ENCODE peak calls at places on chromosomes 5 and 9, in seven cellular contexts. V is fibroblast of lung; C is AG04449; X is upper lobe of right lung; N is CD8-positive, alpha-beta T cell; L is B cell; H is type B pancreatic cell. M is an unnamed sample.

GRCh38 chr5:89580976-89581375 is 698.0 kb upstream of the MEF2C start:
- DNase-seq in V (no peak), C (no peak), X (no peak), N (no peak), L (no peak), H (no peak), M (no peak)

GRCh38 chr9:91100878-91101450 is 260.8 kb downstream of the AUH start:
- DNase-seq in V (no peak), C (no peak), X (no peak), N (no peak), L (no peak), H (no peak), M (peak; percentile 66)

GRCh38 chr5:169494383-169495251 is 89.0 kb upstream of the SPDL1 start:
- DNase-seq in V (peak; percentile 16), C (no peak), X (no peak), N (no peak), L (no peak), H (no peak), M (no peak)

GRCh38 chr9:37422289-37423104 is at the start of gene GRHPR:
- DNase-seq in V (peak; percentile 71), C (no peak), X (peak; percentile 97), N (peak; percentile 82), L (peak; percentile 92), H (peak; percentile 88), M (peak; percentile 67)

GRCh38 chr9:4640027-4640426 is 22.1 kb upstream of the PLPP6 start:
- DNase-seq in V (no peak), C (no peak), X (no peak), N (peak; percentile 34), L (no peak), H (no peak), M (peak; percentile 38)

GRCh38 chr5:21919417-21920022 is 933.6 kb downstream of the CDH12 start:
- DNase-seq in V (peak; percentile 25), C (no peak), X (no peak), N (no peak), L (peak; percentile 9), H (no peak), M (peak; percentile 52)

GRCh38 chr5:125372694-125373621 is 626.5 kb upstream of the ZNF608 start:
- DNase-seq in V (peak; percentile 81), C (peak; percentile 17), X (no peak), N (no peak), L (no peak), H (no peak), M (peak; percentile 59)

GRCh38 chr9:104961238-104961637 is 33.3 kb upstream of the ABCA1 start:
- DNase-seq in V (peak; percentile 58), C (no peak), X (no peak), N (peak; percentile 4), L (no peak), H (no peak), M (peak; percentile 61)

GRCh38 chr5:180673371-180674252 is 24.2 kb upstream of the FLT4 start:
- DNase-seq in V (no peak), C (no peak), X (no peak), N (no peak), L (no peak), H (no peak), M (no peak)

GRCh38 chr9:36276840-36277239 is 18.6 kb upstream of the GNE start:
- DNase-seq in V (peak; percentile 90), C (peak; percentile 42), X (no peak), N (no peak), L (no peak), H (no peak), M (peak; percentile 84)

DNA sequence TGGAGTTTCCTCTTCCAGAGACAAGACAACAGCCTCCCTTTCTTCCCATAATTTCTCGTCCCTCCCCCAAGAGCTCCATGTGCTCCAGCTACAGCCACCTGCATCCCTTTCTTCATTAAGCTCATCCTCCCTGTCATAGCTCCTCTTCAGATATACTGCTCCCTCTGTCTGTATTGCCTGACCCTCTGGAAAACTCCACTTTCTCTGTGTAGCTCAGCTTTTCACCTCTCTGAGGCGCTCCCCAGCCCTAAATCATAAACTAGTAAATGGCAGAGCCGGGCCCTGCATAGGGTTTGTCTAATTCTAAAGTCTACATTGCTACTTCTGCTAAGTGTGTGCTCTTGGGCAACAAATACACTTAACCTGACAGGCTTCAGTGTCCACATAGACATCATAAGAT is 8.8 kb upstream of the PLIN2 start:
- DNase-seq in V (no peak), C (no peak), X (no peak), N (no peak), L (no peak), H (no peak), M (no peak)
- TF ChIP-seq CTCF in V (no peak), C (no peak), X (no peak), N (no peak), L (no peak), H (no peak), M (no peak)

GRCh38 chr5:82109013-82109412 is 137.2 kb downstream of the ATG10 start:
- DNase-seq in V (no peak), C (no peak), X (no peak), N (no peak), L (no peak), H (no peak), M (no peak)

GRCh38 chr5:82106806-82107205 is 135.0 kb downstream of the ATG10 start:
- DNase-seq in V (no peak), C (no peak), X (no peak), N (no peak), L (no peak), H (no peak), M (no peak)

GRCh38 chr5:82106207-82106606 is 134.4 kb downstream of the ATG10 start:
- DNase-seq in V (peak; percentile 7), C (no peak), X (no peak), N (no peak), L (no peak), H (no peak), M (no peak)

GRCh38 chr5:82105457-82105856 is 133.6 kb downstream of the ATG10 start:
- DNase-seq in V (peak; percentile 16), C (no peak), X (no peak), N (no peak), L (no peak), H (no peak), M (no peak)

GRCh38 chr5:82107277-82107676 is 135.5 kb downstream of the ATG10 start:
- DNase-seq in V (peak; percentile 2), C (no peak), X (no peak), N (no peak), L (no peak), H (no peak), M (peak; percentile 13)
- TF ChIP-seq CTCF in V (peak; percentile 41), C (peak; percentile 12), X (peak; percentile 37), N (no peak), L (no peak), H (peak; percentile 67), M (peak; percentile 45)

GRCh38 chr5:987761-988160 is 20.8 kb upstream of the NKD2 start:
- DNase-seq in V (no peak), C (no peak), X (no peak), N (no peak), L (no peak), H (no peak), M (no peak)

GRCh38 chr5:991472-992267 is 16.9 kb upstream of the NKD2 start:
- DNase-seq in V (no peak), C (no peak), X (no peak), N (no peak), L (no peak), H (no peak), M (no peak)

GRCh38 chr5:988316-988715 is 20.3 kb upstream of the NKD2 start:
- DNase-seq in V (no peak), C (no peak), X (no peak), N (no peak), L (no peak), H (no peak), M (no peak)

GRCh38 chr5:994272-994607 is 14.4 kb upstream of the NKD2 start:
- DNase-seq in V (no peak), C (no peak), X (no peak), N (no peak), L (no peak), H (no peak), M (no peak)

DNA sequence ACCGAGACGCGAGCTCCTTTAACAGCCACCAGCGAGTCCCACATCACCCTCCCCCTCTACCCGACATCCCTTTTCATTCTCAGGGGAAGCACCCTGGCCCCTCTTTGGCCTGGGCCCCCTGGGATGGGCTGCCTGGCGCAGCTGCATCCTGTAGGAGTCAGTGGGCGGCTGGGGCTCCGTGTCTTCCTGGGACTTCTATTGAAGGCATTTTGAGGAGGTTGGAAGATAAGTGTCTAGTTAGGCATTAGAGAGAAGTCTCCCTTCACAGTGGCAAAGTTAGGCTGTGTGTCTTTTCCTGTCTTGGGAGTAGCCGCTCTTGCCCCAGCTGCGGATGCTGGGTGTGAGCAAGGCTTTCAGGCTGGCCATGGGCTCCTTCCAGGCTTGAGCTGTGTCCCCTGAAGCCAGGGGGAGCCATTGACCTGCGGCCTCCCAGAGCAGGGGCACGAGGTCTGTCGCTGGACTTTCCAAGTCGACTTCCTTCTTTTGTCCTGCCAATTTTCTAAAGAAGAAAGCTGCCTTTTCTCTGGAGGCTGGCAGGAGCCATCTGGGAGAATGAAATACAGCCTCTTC is 18.6 kb upstream of the NKD2 start:
- DNase-seq in V (no peak), C (no peak), X (peak; percentile 70), N (no peak), L (no peak), H (no peak), M (no peak)
- TF ChIP-seq CTCF in V (no peak), C (no peak), X (peak; percentile 57), N (no peak), L (no peak), H (no peak), M (peak; percentile 3)

GRCh38 chr9:137555179-137555578 is 3.5 kb downstream of the MRPL41 start:
- DNase-seq in V (no peak), C (no peak), X (no peak), N (no peak), L (no peak), H (no peak), M (no peak)

GRCh38 chr9:137550958-137551655 is 572 bp upstream of the MRPL41 start:
- DNase-seq in V (no peak), C (no peak), X (peak; percentile 89), N (no peak), L (peak; percentile 93), H (no peak), M (no peak)

GRCh38 chr9:137550241-137550621 is at the start of gene PNPLA7:
- DNase-seq in V (peak; percentile 60), C (no peak), X (peak; percentile 93), N (peak; percentile 34), L (peak; percentile 75), H (peak; percentile 81), M (peak; percentile 60)

GRCh38 chr9:137554349-137554748 is 2.7 kb downstream of the MRPL41 start:
- DNase-seq in V (no peak), C (no peak), X (no peak), N (no peak), L (no peak), H (no peak), M (no peak)

DNA sequence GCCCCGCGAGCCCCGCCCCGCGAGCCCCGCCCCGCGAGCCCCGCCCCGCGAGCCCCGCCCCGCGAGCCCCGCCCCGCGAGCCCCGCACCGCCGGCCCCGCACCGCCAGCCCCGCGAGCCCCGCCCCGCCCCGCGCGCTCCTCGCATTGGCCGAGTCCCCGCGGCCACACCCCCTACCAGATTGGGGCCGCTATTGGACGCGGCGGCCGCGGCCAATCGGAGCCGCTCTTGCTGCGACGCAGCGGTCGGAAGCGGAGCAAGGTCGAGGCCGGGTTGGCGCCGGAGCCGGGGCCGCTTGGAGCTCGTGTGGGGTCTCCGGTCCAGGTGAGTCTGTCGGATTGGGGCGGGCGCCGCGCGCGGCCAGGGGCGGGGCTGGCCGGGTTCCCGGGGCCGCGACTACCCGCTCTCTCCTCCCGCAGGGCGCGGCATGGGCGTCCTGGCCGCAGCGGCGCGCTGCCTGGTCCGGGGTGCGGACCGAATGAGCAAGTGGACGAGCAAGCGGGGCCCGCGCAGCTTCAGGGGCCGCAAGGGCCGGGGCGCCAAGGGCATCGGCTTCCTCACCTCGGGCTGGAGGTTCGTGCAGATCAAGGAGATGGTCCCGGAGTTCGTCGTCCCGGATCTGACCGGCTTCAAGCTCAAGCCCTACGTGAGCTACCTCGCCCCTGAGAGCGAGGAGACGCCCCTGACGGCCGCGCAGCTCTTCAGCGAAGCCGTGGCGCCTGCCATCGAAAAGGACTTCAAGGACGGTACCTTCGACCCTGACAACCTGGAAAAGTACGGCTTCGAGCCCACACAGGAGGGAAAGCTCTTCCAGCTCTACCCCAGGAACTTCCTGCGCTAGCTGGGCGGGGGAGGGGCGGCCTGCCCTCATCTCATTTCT is at the start of gene MRPL41:
- DNase-seq in V (peak; percentile 81), C (no peak), X (peak; percentile 95), N (peak; percentile 86), L (peak; percentile 99), H (peak; percentile 95), M (peak; percentile 88)
- TF ChIP-seq CTCF in V (no peak), C (no peak), X (no peak), N (no peak), L (no peak), H (no peak), M (no peak)